ENCODE peak calls at places on chromosomes 3 and 15, in nine cellular contexts. H is A549, K is HCT116, N is K562, U is HepG2, D is GM23338, L is SK-N-SH, A is Panc1, G is GM12878. V is an unnamed sample.

GRCh38 chr3:169923189-169923588 is 11.8 kb downstream of the SAMD7 start:
- DNase-seq in U (peak; percentile 6), L (peak; percentile 76), H (no peak), D (no peak), A (no peak), K (no peak), G (no peak), N (peak; percentile 44), V (no peak)

GRCh38 chr3:30073622-30074021 is 532.8 kb upstream of the TGFBR2 start:
- DNase-seq in G (no peak), K (peak; percentile 4), H (peak; percentile 18), U (no peak), N (no peak), L (peak; percentile 9), A (no peak), D (no peak), V (no peak)

GRCh38 chr15:91559066-91559465 is 294.4 kb upstream of the SLCO3A1 start:
- DNase-seq in D (no peak), A (no peak), K (no peak), N (no peak), H (no peak), G (no peak), U (peak; percentile 9), L (no peak), V (no peak)

GRCh38 chr3:159390656-159391055 is 588.8 kb downstream of the MFSD1 start:
- DNase-seq in L (no peak), G (no peak), H (no peak), N (no peak), U (no peak), D (no peak), A (no peak), K (no peak), V (no peak)

GRCh38 chr3:170144437-170144843 is 37.1 kb downstream of the PHC3 start:
- DNase-seq in L (no peak), K (no peak), U (no peak), N (no peak), G (peak; percentile 65), H (peak; percentile 26), D (no peak), A (no peak), V (no peak)

GRCh38 chr3:62154457-62155148 is 218.7 kb downstream of the FEZF2 start:
- DNase-seq in N (no peak), K (no peak), A (no peak), H (no peak), G (no peak), D (peak; percentile 22), U (peak; percentile 7), L (no peak), V (no peak)

GRCh38 chr15:58224068-58224467 is 85.9 kb downstream of the AQP9 start:
- DNase-seq in G (no peak), K (no peak), L (peak; percentile 48), N (no peak), H (no peak), A (no peak), D (no peak), U (no peak), V (no peak)

GRCh38 chr3:65953881-65954733 is 84.6 kb downstream of the MAGI1 start:
- DNase-seq in L (no peak), H (peak; percentile 19), D (peak; percentile 20), U (peak; percentile 89), G (no peak), A (no peak), N (no peak), K (no peak), V (no peak)

GRCh38 chr15:68725736-68726135 is 95.0 kb downstream of the ANP32A start:
- DNase-seq in U (no peak), D (peak; percentile 46), K (no peak), N (no peak), A (no peak), L (no peak), G (no peak), H (no peak), V (peak; percentile 88)

GRCh38 chr3:13103416-13104058 is 30.3 kb upstream of the IQSEC1 start:
- DNase-seq in A (no peak), L (no peak), H (no peak), K (no peak), N (no peak), U (no peak), G (no peak), D (no peak), V (no peak)

GRCh38 chr3:132469326-132469725 is 52.0 kb downstream of the DNAJC13 start:
- DNase-seq in U (no peak), G (no peak), H (no peak), N (no peak), D (no peak), K (no peak), L (no peak), A (no peak), V (no peak)

GRCh38 chr3:132461544-132461943 is 44.2 kb downstream of the DNAJC13 start:
- DNase-seq in D (no peak), L (no peak), U (no peak), K (no peak), G (no peak), H (no peak), N (no peak), A (no peak), V (no peak)

GRCh38 chr3:132464066-132464465 is 46.8 kb downstream of the DNAJC13 start:
- DNase-seq in A (no peak), N (no peak), H (no peak), U (no peak), D (no peak), K (no peak), G (no peak), L (no peak), V (no peak)
- TF ChIP-seq REST in A (no peak), N (no peak), H (no peak), U (no peak), D (no peak), K (no peak), G (no peak), L (no peak), V (no peak)

GRCh38 chr3:33791477-33792166 is 6.8 kb upstream of the PDCD6IP start:
- DNase-seq in D (no peak), K (no peak), H (peak; percentile 92), L (no peak), G (no peak), A (no peak), U (peak; percentile 38), N (peak; percentile 94), V (peak; percentile 91)
- TF ChIP-seq REST in D (no peak), K (no peak), H (no peak), L (no peak), G (no peak), A (no peak), U (no peak), N (no peak), V (no peak)

GRCh38 chr15:36888018-36888992 is 212.0 kb downstream of the MEIS2 start:
- DNase-seq in D (no peak), L (no peak), G (no peak), H (no peak), U (no peak), K (no peak), N (peak; percentile 15), A (no peak), V (no peak)
- TF ChIP-seq REST in D (no peak), L (no peak), G (no peak), H (no peak), U (no peak), K (no peak), N (no peak), A (no peak), V (no peak)

GRCh38 chr3:43166406-43166805 is 60.5 kb upstream of the POMGNT2 start:
- DNase-seq in A (no peak), U (no peak), D (no peak), N (no peak), L (no peak), K (no peak), H (no peak), G (no peak), V (no peak)

GRCh38 chr3:43162573-43163084 is 56.8 kb upstream of the POMGNT2 start:
- DNase-seq in H (no peak), D (peak; percentile 29), A (no peak), L (no peak), N (no peak), U (no peak), G (no peak), K (no peak), V (no peak)

GRCh38 chr3:43161684-43162512 is 56.0 kb upstream of the POMGNT2 start:
- DNase-seq in G (no peak), H (peak; percentile 31), N (peak; percentile 27), A (no peak), L (peak; percentile 47), U (peak; percentile 24), D (peak; percentile 62), K (no peak), V (no peak)

GRCh38 chr3:43165786-43166185 is 59.9 kb upstream of the POMGNT2 start:
- DNase-seq in K (no peak), U (no peak), L (no peak), G (no peak), H (no peak), N (no peak), D (no peak), A (no peak), V (no peak)

GRCh38 chr3:43163895-43164493 is 58.1 kb upstream of the POMGNT2 start:
- DNase-seq in N (no peak), L (no peak), G (no peak), H (no peak), D (no peak), A (no peak), K (no peak), U (no peak), V (no peak)
- TF ChIP-seq REST in N (no peak), L (no peak), G (no peak), H (no peak), D (no peak), A (no peak), K (no peak), U (no peak), V (no peak)

DNA sequence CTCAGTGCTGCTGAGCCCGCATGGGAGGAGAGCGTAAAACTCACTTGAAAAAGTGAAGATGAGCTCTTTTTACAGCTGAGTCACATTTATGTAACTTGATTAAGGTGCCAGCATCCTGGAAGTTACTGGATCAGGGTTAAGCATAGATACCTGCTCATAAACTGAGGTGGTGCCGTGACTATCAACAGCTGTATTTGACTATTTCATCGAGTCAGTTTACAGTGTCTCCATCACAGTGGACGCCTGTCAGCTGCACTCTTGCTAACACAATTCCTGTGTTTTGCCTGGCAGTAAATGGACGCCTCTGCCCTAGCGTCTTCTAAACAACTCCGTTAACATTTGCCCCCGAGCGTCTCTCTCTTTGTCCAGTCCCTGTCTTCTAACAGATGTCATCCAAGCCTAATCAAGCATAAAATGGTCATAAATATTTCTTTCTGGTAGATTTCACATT is 414.5 kb downstream of the FOXP1 start:
- DNase-seq in U (no peak), L (peak; percentile 54), H (no peak), D (no peak), A (no peak), N (no peak), G (no peak), K (no peak), V (no peak)
- TF ChIP-seq REST in U (no peak), L (no peak), H (no peak), D (no peak), A (no peak), N (no peak), G (no peak), K (no peak), V (no peak)

GRCh38 chr3:171465768-171466167 is 5.6 kb upstream of the TNIK start:
- DNase-seq in A (no peak), L (no peak), H (no peak), G (no peak), U (no peak), N (no peak), K (no peak), D (no peak), V (no peak)
- TF ChIP-seq REST in A (no peak), L (no peak), H (no peak), G (no peak), U (no peak), N (no peak), K (no peak), D (no peak), V (no peak)